ENCODE peak calls at places on chromosome 10, in seven cellular contexts. R is Panc1, F is cardiac fibroblast, Y is ovary, H is tibial nerve, S is OCI-LY7, K is AG04449. A is an unnamed sample.

GRCh38 chr10:49081532-49082275 is 33.6 kb downstream of the VSTM4 start:
- DNase-seq in R (no peak), F (peak), Y (peak), H (no peak), S (no peak), K (no peak), A (no peak)

GRCh38 chr10:44382131-44382858 is 2.6 kb downstream of the CXCL12 start:
- DNase-seq in R (no peak), F (no peak), Y (no peak), H (no peak), S (no peak), K (no peak), A (no peak)

GRCh38 chr10:96395931-96396877 is 37.4 kb upstream of the OPALIN start:
- DNase-seq in R (peak), F (peak), Y (peak), H (peak), S (peak), K (no peak), A (no peak)

GRCh38 chr10:7707858-7708622 is 4.9 kb downstream of the ITIH2 start:
- DNase-seq in R (no peak), F (no peak), Y (no peak), H (no peak), S (no peak), K (no peak), A (no peak)

GRCh38 chr10:61135276-61135721 is 191.3 kb upstream of the RHOBTB1 start:
- DNase-seq in R (no peak), F (no peak), Y (no peak), H (no peak), S (peak), K (no peak), A (no peak)

GRCh38 chr10:124645496-124646095 is 98.6 kb downstream of the FAM53B start:
- DNase-seq in R (no peak), F (no peak), Y (peak), H (no peak), S (no peak), K (no peak), A (no peak)

GRCh38 chr10:69316313-69317059 is 38.2 kb downstream of the HK1 start:
- DNase-seq in R (no peak), F (peak), Y (no peak), H (peak), S (no peak), K (no peak), A (peak)

GRCh38 chr10:70328018-70328417 is 44.2 kb upstream of the NPFFR1 start:
- DNase-seq in R (no peak), F (no peak), Y (no peak), H (no peak), S (no peak), K (no peak), A (no peak)

GRCh38 chr10:6222755-6223154 is 20.0 kb downstream of the PFKFB3 start:
- DNase-seq in R (no peak), F (no peak), Y (no peak), H (no peak), S (no peak), K (no peak), A (no peak)

GRCh38 chr10:18665079-18665478 is 5.8 kb downstream of the ARL5B start:
- DNase-seq in R (no peak), F (no peak), Y (no peak), H (no peak), S (no peak), K (no peak), A (no peak)

GRCh38 chr10:93752761-93753160 is 5.0 kb upstream of the LGI1 start:
- DNase-seq in R (peak), F (peak), Y (no peak), H (no peak), S (no peak), K (no peak), A (no peak)

GRCh38 chr10:30645340-30645827 is 15.8 kb upstream of the LYZL2 start:
- DNase-seq in R (no peak), F (peak), Y (no peak), H (no peak), S (no peak), K (no peak), A (peak)

GRCh38 chr10:130761896-130762295 is 549.6 kb downstream of the TCERG1L start:
- DNase-seq in R (no peak), F (no peak), Y (no peak), H (no peak), S (no peak), K (no peak), A (no peak)

GRCh38 chr10:116197961-116198360 is 75.0 kb downstream of the GFRA1 start:
- DNase-seq in R (no peak), F (no peak), Y (no peak), H (no peak), S (no peak), K (no peak), A (no peak)

GRCh38 chr10:25745976-25746375 is 188.1 kb upstream of the MYO3A start:
- DNase-seq in R (no peak), F (no peak), Y (no peak), H (no peak), S (no peak), K (no peak), A (no peak)

GRCh38 chr10:116470768-116471415 is 43.2 kb downstream of the PNLIPRP3 start:
- DNase-seq in R (no peak), F (no peak), Y (no peak), H (no peak), S (peak), K (no peak), A (no peak)

GRCh38 chr10:3538850-3539531 is 246.0 kb downstream of the KLF6 start:
- DNase-seq in R (no peak), F (peak), Y (no peak), H (peak), S (no peak), K (peak), A (peak)

GRCh38 chr10:87092356-87092860 is 2.2 kb downstream of the GLUD1 start:
- DNase-seq in R (no peak), F (peak), Y (no peak), H (no peak), S (peak), K (no peak), A (no peak)

GRCh38 chr10:82981137-82981723 is 1106.2 kb downstream of the NRG3 start:
- DNase-seq in R (no peak), F (peak), Y (no peak), H (no peak), S (no peak), K (peak), A (peak)

GRCh38 chr10:29104661-29105369 is 184.1 kb upstream of the LYZL1 start:
- DNase-seq in R (no peak), F (no peak), Y (no peak), H (no peak), S (no peak), K (no peak), A (no peak)

GRCh38 chr10:44994752-44995530 is 5.8 kb upstream of the ZNF22 start:
- DNase-seq in R (no peak), F (no peak), Y (peak), H (no peak), S (no peak), K (no peak), A (no peak)

GRCh38 chr10:48463318-48464003 is 141.4 kb downstream of the ARHGAP22 start:
- DNase-seq in R (no peak), F (peak), Y (peak), H (no peak), S (no peak), K (no peak), A (no peak)

GRCh38 chr10:64430690-64431323 is 909.6 kb downstream of the REEP3 start:
- DNase-seq in R (peak), F (peak), Y (no peak), H (no peak), S (peak), K (no peak), A (no peak)

GRCh38 chr10:69839696-69840345 is 38.1 kb downstream of the COL13A1 start:
- DNase-seq in R (no peak), F (peak), Y (no peak), H (no peak), S (no peak), K (no peak), A (no peak)

GRCh38 chr10:26627320-26627719 is 70.2 kb upstream of the PDSS1 start:
- DNase-seq in R (no peak), F (no peak), Y (no peak), H (no peak), S (no peak), K (no peak), A (no peak)

GRCh38 chr10:35640951-35641429 is 1.1 kb downstream of the FZD8 start:
- DNase-seq in R (peak), F (peak), Y (peak), H (no peak), S (peak), K (peak), A (peak)

GRCh38 chr10:29828440-29828894 is 193.7 kb upstream of the SVIL start:
- DNase-seq in R (no peak), F (peak), Y (peak), H (no peak), S (no peak), K (no peak), A (no peak)

GRCh38 chr10:118808601-118809371 is 54.0 kb upstream of the CACUL1 start:
- DNase-seq in R (no peak), F (no peak), Y (no peak), H (no peak), S (no peak), K (no peak), A (no peak)

GRCh38 chr10:94061026-94061425 is 67.3 kb downstream of the PLCE1 start:
- DNase-seq in R (no peak), F (no peak), Y (no peak), H (no peak), S (no peak), K (no peak), A (no peak)

GRCh38 chr10:102470579-102471546 is 19.5 kb upstream of the C10orf95 start:
- DNase-seq in R (no peak), F (no peak), Y (no peak), H (no peak), S (no peak), K (no peak), A (no peak)
- H3K4me3 ChIP-seq in R (no peak), F (no peak), Y (no peak), H (no peak), S (no peak), K (no peak), A (no peak)

DNA sequence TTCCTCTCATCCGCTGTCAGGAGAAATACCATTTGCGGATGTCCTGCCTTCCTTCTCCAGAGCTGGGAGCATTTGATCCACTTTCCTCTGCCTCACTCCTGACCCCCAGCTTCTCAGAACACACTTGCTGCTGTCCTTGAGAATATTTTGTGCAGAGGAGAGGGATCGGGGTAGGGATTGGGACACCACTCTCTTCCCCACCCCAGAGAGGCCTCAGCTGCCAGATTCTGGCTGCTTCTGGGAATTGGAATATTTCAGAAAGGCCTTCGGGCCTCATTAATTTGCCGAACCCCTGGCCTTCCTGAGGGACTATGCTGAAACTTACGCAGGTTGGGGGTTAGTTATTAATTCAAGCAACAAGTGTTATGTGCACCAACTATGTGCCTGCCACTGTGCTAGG is 96.9 kb downstream of the C10orf105 start:
- DNase-seq in R (no peak), F (no peak), Y (no peak), H (no peak), S (no peak), K (no peak), A (no peak)
- H3K4me3 ChIP-seq in R (no peak), F (no peak), Y (no peak), H (no peak), S (peak), K (no peak), A (no peak)

DNA sequence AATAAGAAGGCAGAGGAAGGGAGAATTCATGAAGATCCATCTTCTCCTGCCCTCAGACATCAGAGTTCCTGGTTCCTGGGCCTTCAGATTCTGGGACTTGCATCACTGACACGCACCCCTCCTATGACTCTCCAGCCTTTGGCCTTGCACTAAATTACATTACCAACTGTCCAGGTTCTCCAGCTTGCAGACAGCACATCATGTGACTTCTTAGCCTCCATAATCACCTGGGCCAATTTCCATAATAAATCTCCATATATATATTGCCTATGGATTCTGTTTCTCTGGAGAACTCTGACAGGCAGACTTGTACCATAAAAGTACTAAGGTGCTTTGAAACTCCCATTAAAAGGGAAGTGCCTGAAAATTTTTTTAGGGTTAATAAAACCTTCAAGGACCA is 23.2 kb downstream of the RSU1 start:
- DNase-seq in R (no peak), F (no peak), Y (no peak), H (no peak), S (no peak), K (no peak), A (no peak)
- H3K4me3 ChIP-seq in R (no peak), F (no peak), Y (no peak), H (no peak), S (no peak), K (no peak), A (no peak)

DNA sequence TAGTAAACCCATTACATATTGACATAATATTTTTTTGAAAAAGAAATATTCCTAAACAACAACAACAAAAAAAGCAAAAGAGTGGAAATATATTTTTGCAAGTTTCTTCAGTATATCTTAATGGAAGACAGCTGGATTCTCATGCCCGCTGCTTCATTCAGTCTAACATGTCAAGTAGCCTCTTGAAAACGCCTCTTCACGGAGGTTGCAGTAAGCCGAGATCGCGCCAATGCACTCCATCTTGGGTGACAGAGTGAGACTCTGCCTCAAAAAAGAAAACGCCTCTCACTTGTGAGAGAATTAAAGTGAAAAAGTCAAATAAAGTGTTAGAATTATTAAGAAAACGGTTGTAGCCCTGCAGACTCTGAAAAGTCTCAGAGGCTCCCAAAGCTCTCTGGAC is 1.3 kb downstream of the CUTC start:
- DNase-seq in R (no peak), F (no peak), Y (no peak), H (no peak), S (no peak), K (no peak), A (no peak)
- H3K4me3 ChIP-seq in R (peak), F (no peak), Y (no peak), H (peak), S (peak), K (no peak), A (peak)

GRCh38 chr10:132963430-132963960 is 21.1 kb upstream of the CFAP46 start:
- DNase-seq in R (no peak), F (no peak), Y (no peak), H (no peak), S (no peak), K (no peak), A (no peak)

GRCh38 chr10:132960651-132961419 is 18.5 kb upstream of the CFAP46 start:
- DNase-seq in R (no peak), F (no peak), Y (no peak), H (no peak), S (no peak), K (no peak), A (no peak)

GRCh38 chr10:132962623-132963429 is 20.5 kb upstream of the CFAP46 start:
- DNase-seq in R (no peak), F (peak), Y (no peak), H (no peak), S (no peak), K (no peak), A (no peak)

GRCh38 chr10:132961420-132961803 is 19.0 kb upstream of the CFAP46 start:
- DNase-seq in R (no peak), F (no peak), Y (no peak), H (no peak), S (no peak), K (no peak), A (no peak)

GRCh38 chr10:132961864-132962622 is 19.7 kb upstream of the CFAP46 start:
- DNase-seq in R (no peak), F (peak), Y (peak), H (no peak), S (peak), K (no peak), A (no peak)
- H3K4me3 ChIP-seq in R (peak), F (peak), Y (peak), H (peak), S (peak), K (peak), A (peak)

GRCh38 chr10:47141349-47141748 is 158.6 kb upstream of the GDF10 start:
- DNase-seq in R (no peak), F (no peak), Y (no peak), H (no peak), S (no peak), K (no peak), A (no peak)

GRCh38 chr10:47143473-47143872 is 156.5 kb upstream of the GDF10 start:
- DNase-seq in R (no peak), F (no peak), Y (no peak), H (no peak), S (no peak), K (no peak), A (no peak)

GRCh38 chr10:47140752-47141348 is 159.1 kb upstream of the GDF10 start:
- DNase-seq in R (no peak), F (no peak), Y (no peak), H (no peak), S (no peak), K (no peak), A (no peak)

GRCh38 chr10:47144525-47144924 is 155.5 kb upstream of the GDF10 start:
- DNase-seq in R (no peak), F (no peak), Y (no peak), H (no peak), S (no peak), K (no peak), A (no peak)

DNA sequence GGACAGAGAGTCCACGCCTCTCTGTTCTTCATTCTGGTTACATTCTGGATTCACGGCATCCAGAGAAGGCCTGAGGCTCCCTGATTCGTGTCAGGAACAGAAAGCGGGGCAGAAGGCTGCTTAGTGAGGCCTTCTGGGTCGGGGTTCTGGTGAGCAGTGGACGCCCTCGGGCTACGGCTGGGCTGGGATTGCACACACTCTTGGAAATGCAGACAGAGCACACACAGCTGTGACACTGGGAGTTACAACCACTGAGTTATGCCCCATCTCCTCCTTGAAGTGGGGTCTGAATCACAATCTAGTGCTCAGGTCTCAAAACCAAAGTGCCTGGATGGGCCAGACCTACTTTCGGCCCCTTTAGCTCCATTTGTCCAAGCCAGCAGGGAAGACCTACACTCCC is 156.9 kb upstream of the GDF10 start:
- DNase-seq in R (no peak), F (no peak), Y (no peak), H (no peak), S (no peak), K (no peak), A (no peak)
- H3K4me3 ChIP-seq in R (no peak), F (no peak), Y (no peak), H (no peak), S (no peak), K (no peak), A (no peak)

GRCh38 chr10:102112210-102112817 is 7.9 kb downstream of the LDB1 start:
- DNase-seq in R (no peak), F (no peak), Y (no peak), H (no peak), S (no peak), K (no peak), A (no peak)
- H3K4me3 ChIP-seq in R (peak), F (no peak), Y (no peak), H (no peak), S (no peak), K (peak), A (no peak)

A was measured in skeletal muscle cell.